ENCODE peak calls at places on chromosomes 13 and 19, in nine cellular contexts. Z, Y, M, O, S, V, K, E and G are unnamed samples. For H3K36me3, the result is how much of the 10 kb centered on the place peaks cover.

GRCh38 chr13:66212511-66212910 is 1017.6 kb downstream of the PCDH9 start:
- DNase-seq in Z (no peak), Y (no peak), M (no peak), O (no peak), S (no peak), V (no peak), K (no peak), E (no peak), G (no peak)

GRCh38 chr19:6728346-6728745 is 7.9 kb upstream of the C3 start:
- DNase-seq in Z (no peak), Y (no peak), M (no peak), O (no peak), S (no peak), V (no peak), K (no peak), E (no peak), G (no peak)

GRCh38 chr19:15315101-15315500 is 17.2 kb downstream of the BRD4 start:
- DNase-seq in Z (no peak), Y (no peak), M (no peak), O (no peak), S (no peak), V (no peak), K (no peak), E (no peak), G (no peak)

GRCh38 chr13:51148223-51148951 is 37.3 kb upstream of the C13orf42 start:
- DNase-seq in Z (peak), Y (no peak), M (no peak), O (peak), S (no peak), V (no peak), K (no peak), E (no peak), G (no peak)

GRCh38 chr19:7004313-7004931 is 16.8 kb downstream of the MBD3L2B start:
- DNase-seq in Z (peak), Y (no peak), M (peak), O (peak), S (peak), V (no peak), K (no peak), E (no peak), G (no peak)

GRCh38 chr19:48443262-48443661 is 2.5 kb upstream of the GRWD1 start:
- DNase-seq in Z (peak), Y (no peak), M (no peak), O (peak), S (no peak), V (no peak), K (no peak), E (no peak), G (no peak)

GRCh38 chr19:9032136-9032626 is 22.0 kb upstream of the MUC16 start:
- DNase-seq in Z (no peak), Y (no peak), M (peak), O (no peak), S (no peak), V (no peak), K (peak), E (no peak), G (no peak)

GRCh38 chr19:28012361-28012760 is 1200.6 kb downstream of the UQCRFS1 start:
- DNase-seq in Z (peak), Y (no peak), M (no peak), O (peak), S (no peak), V (no peak), K (no peak), E (no peak), G (peak)

GRCh38 chr19:4844348-4845179 is 13.1 kb upstream of the TICAM1 start:
- DNase-seq in Z (no peak), Y (no peak), M (peak), O (no peak), S (peak), V (no peak), K (no peak), E (no peak), G (no peak)

GRCh38 chr19:11410682-11411081 is 8.4 kb downstream of the RGL3 start:
- DNase-seq in Z (no peak), Y (no peak), M (no peak), O (no peak), S (no peak), V (no peak), K (no peak), E (no peak), G (peak)

GRCh38 chr13:37085656-37086055 is 19.8 kb downstream of the CSNK1A1L start:
- DNase-seq in Z (no peak), Y (no peak), M (no peak), O (no peak), S (peak), V (no peak), K (no peak), E (no peak), G (no peak)

GRCh38 chr13:48783181-48783630 is 129.5 kb downstream of the CYSLTR2 start:
- DNase-seq in Z (peak), Y (peak), M (peak), O (no peak), S (peak), V (peak), K (no peak), E (peak), G (peak)

GRCh38 chr19:38717855-38718254 is 26.4 kb downstream of the CAPN12 start:
- DNase-seq in Z (no peak), Y (no peak), M (no peak), O (no peak), S (no peak), V (no peak), K (no peak), E (no peak), G (no peak)

DNA sequence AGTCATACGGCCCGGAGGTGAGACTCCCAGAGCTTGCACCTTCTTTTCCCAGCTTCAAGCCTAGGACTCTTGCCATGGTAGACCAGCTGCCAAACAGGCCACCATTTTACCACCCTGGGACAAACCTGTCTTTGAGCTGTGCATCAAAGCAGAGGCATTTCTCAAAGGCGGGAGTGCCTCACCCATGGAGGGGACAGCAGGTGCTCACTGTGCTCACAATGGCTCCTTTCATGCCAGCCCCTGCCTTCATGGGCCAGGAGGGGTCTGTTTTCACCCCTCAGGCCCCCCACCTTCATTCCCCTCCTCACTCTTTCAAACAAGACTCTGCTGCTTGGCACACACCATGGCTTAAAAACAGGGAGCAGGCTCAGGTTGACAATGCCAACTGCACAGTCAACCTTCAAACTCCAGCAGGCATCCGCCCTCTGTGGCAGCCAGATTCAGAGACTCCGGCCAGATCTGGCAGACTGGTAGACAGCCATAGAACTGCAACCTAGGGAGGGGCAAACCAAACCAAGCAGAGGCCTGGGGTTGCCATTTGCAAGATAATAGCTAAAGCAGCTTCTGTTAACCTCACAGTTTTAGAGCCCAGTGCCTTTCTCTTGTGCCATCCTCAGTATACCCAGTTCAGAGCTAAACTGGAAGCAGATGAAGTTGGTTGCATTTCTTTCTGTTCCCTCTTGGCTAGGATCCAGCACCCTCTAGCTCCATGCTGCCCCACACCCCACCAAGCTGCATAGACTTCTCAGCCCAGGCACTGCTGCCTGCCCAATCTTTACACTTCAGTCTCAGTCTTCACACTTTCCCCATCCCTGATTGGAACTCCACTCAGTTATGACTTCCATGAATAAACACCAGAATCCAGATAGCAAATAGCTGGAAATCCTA is 93.9 kb upstream of the SPATA13 start:
- DNase-seq in Z (no peak), Y (no peak), M (no peak), O (peak), S (no peak), V (no peak), K (no peak), E (no peak), G (no peak)
- H3K27ac ChIP-seq in Z (no peak), Y (no peak), M (no peak), O (no peak), S (no peak), V (no peak), K (no peak), E (no peak), G (no peak)

GRCh38 chr13:29515372-29515771 is 80.1 kb downstream of the SLC7A1 start:
- DNase-seq in Z (no peak), Y (no peak), M (no peak), O (no peak), S (no peak), V (no peak), K (no peak), E (no peak), G (no peak)
- H3K36me3 ChIP-seq in Z (half or more), Y (under half), M (under half), O (under half), S (under half), V (under half), K (under half), E (under half), G (half or more)

DNA sequence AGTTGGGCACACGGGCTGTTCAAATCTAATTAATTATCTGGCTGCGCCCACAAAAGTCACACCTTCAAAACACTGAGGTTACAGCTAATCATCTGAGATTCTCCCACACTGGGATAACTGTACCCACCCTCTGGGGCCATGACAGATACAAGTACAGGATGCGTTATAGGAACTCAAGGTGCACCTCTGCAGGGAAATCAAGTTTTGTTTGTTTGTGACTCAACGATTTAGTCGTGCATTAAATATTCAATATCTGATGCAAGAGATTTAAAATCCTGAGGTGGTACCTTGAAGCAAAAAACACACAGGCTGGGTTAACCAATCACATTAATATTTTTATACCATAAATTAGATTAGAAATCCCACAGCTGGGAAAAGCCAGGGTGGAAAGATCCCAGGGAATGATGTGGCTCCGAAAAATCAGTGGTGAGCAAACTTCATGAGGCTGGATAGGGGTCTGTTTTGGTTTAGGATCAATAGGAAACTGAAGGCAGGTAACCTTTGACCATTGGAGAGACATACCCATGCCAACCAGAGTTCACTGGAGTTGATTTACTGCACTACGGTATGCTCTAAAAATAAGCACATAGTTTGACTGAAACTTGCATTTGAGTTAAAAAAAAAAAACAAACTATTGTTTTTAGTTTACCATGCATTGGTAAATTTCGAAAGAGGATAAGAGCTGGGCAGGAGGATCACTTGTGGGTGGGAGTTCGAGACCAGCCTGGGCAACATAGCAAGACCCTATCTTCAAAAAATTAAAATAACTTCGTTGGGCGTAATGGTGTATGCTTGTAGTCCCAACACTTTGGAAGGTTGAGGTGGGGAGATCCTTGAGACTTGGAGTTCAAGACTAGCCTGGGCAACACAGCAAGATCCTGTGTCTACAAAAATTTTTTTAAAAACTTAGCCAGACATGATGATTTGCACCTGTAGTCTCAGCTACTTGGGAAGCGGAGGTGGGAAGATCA is 23.9 kb upstream of the CEBPG start:
- DNase-seq in Z (no peak), Y (no peak), M (no peak), O (no peak), S (no peak), V (no peak), K (no peak), E (no peak), G (no peak)
- H3K27ac ChIP-seq in Z (no peak), Y (no peak), M (no peak), O (no peak), S (no peak), V (no peak), K (no peak), E (no peak), G (no peak)

DNA sequence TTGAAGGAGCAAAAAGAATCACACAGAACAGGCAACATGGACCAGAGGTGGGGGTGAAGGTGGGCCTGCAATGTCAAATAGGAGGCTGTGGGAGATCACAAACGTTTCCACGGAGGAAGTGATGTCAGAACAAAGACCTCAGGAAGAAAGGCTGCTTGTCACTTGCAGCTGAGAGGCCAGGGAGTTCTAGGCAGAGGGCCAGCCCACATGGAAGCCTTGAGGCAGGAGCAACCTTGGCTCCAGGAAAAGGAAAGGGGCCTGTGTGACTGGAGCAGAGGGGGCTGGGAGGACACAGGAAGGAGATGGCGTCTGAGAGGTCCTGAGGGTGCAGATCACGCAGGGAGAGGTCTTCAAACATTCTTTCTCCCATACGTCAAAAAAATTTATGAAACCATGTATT is 16.3 kb downstream of the ZNF160 start:
- DNase-seq in Z (no peak), Y (no peak), M (no peak), O (no peak), S (no peak), V (no peak), K (no peak), E (no peak), G (no peak)
- H3K36me3 ChIP-seq in Z (under half), Y (under half), M (under half), O (under half), S (under half), V (under half), K (under half), E (half or more), G (under half)